ENCODE peak calls at places on chromosome 20, in six cellular contexts. Y is osteocyte, I is PC-9, W is A549, N is GM19239, K is progenitor cell of endocrine pancreas. G is an unnamed sample.

GRCh38 chr20:62603021-62603906 is 39.0 kb upstream of the SLCO4A1 start:
- DNase-seq in Y (no peak), I (peak), W (no peak), N (no peak), K (no peak), G (no peak)

GRCh38 chr20:54938707-54939106 is 463.3 kb downstream of the DOK5 start:
- DNase-seq in Y (no peak), I (no peak), W (no peak), N (no peak), K (no peak), G (no peak)

GRCh38 chr20:44704551-44704971 is 10.6 kb upstream of the CCN5 start:
- DNase-seq in Y (no peak), I (no peak), W (no peak), N (no peak), K (no peak), G (no peak)

GRCh38 chr20:51767867-51768758 is at the start of gene ATP9A:
- DNase-seq in Y (no peak), I (no peak), W (no peak), N (no peak), K (peak), G (peak)

GRCh38 chr20:63519765-63520593 is 586 bp upstream of the PPDPF start:
- DNase-seq in Y (no peak), I (peak), W (peak), N (peak), K (peak), G (peak)

GRCh38 chr20:62808211-62808865 is 3.7 kb downstream of the OGFR start:
- DNase-seq in Y (peak), I (peak), W (peak), N (peak), K (peak), G (peak)

GRCh38 chr20:13119583-13119982 is 101.5 kb upstream of the ISM1 start:
- DNase-seq in Y (no peak), I (peak), W (peak), N (peak), K (peak), G (peak)

GRCh38 chr20:37397076-37397953 is 51.4 kb downstream of the SRC start:
- DNase-seq in Y (no peak), I (no peak), W (peak), N (no peak), K (no peak), G (no peak)

GRCh38 chr20:41428285-41428684 is 61.7 kb upstream of the EMILIN3 start:
- DNase-seq in Y (no peak), I (no peak), W (peak), N (no peak), K (no peak), G (no peak)

GRCh38 chr20:6104493-6105188 is 18.2 kb downstream of the FERMT1 start:
- DNase-seq in Y (no peak), I (no peak), W (no peak), N (no peak), K (no peak), G (no peak)

GRCh38 chr20:17177341-17177740 is 49.5 kb upstream of the PCSK2 start:
- DNase-seq in Y (no peak), I (no peak), W (no peak), N (no peak), K (no peak), G (no peak)

GRCh38 chr20:17625246-17626051 is 55.6 kb downstream of the DSTN start:
- DNase-seq in Y (no peak), I (no peak), W (no peak), N (no peak), K (no peak), G (no peak)

GRCh38 chr20:25314497-25315417 is 66.9 kb downstream of the PYGB start:
- DNase-seq in Y (no peak), I (no peak), W (peak), N (no peak), K (no peak), G (no peak)

GRCh38 chr20:64049887-64050260 is 435 bp upstream of the SOX18 start:
- DNase-seq in Y (no peak), I (no peak), W (no peak), N (no peak), K (no peak), G (no peak)

GRCh38 chr20:13790708-13791107 is 5.9 kb downstream of the NDUFAF5 start:
- DNase-seq in Y (no peak), I (no peak), W (no peak), N (no peak), K (no peak), G (no peak)

GRCh38 chr20:3420211-3420707 is 12.8 kb upstream of the DNAAF9 start:
- DNase-seq in Y (no peak), I (no peak), W (peak), N (peak), K (no peak), G (no peak)

GRCh38 chr20:64143018-64143801 is 21.0 kb upstream of the MYT1 start:
- DNase-seq in Y (no peak), I (no peak), W (no peak), N (no peak), K (no peak), G (no peak)

GRCh38 chr20:60060593-60060992 is 102.4 kb downstream of the CDH26 start:
- DNase-seq in Y (no peak), I (no peak), W (no peak), N (no peak), K (no peak), G (no peak)

GRCh38 chr20:32966881-32967781 is 37.1 kb downstream of the SUN5 start:
- DNase-seq in Y (peak), I (no peak), W (no peak), N (no peak), K (no peak), G (no peak)

GRCh38 chr20:38870733-38871559 is 55.3 kb upstream of the FAM83D start:
- DNase-seq in Y (no peak), I (peak), W (peak), N (no peak), K (no peak), G (no peak)

GRCh38 chr20:17525650-17526049 is 5.5 kb downstream of the BFSP1 start:
- DNase-seq in Y (no peak), I (peak), W (peak), N (no peak), K (no peak), G (peak)

GRCh38 chr20:1979116-1979778 is 14.6 kb downstream of the PDYN start:
- DNase-seq in Y (no peak), I (no peak), W (no peak), N (no peak), K (no peak), G (no peak)

GRCh38 chr20:24977797-24978196 is 14.8 kb downstream of the APMAP start:
- DNase-seq in Y (no peak), I (no peak), W (no peak), N (no peak), K (no peak), G (no peak)

GRCh38 chr20:18805881-18806280 is 7.7 kb upstream of the SCP2D1 start:
- DNase-seq in Y (no peak), I (no peak), W (no peak), N (no peak), K (no peak), G (no peak)

GRCh38 chr20:62752671-62753501 is 43.4 kb upstream of the MRGBP start:
- DNase-seq in Y (no peak), I (no peak), W (no peak), N (no peak), K (no peak), G (no peak)

GRCh38 chr20:48422242-48422960 is 405.4 kb downstream of the PREX1 start:
- DNase-seq in Y (no peak), I (no peak), W (no peak), N (no peak), K (no peak), G (no peak)

GRCh38 chr20:33647603-33648395 is 14.3 kb upstream of the C20orf144 start:
- DNase-seq in Y (no peak), I (no peak), W (no peak), N (peak), K (no peak), G (no peak)

GRCh38 chr20:32190608-32191415 is 16.7 kb downstream of the PLAGL2 start:
- DNase-seq in Y (no peak), I (no peak), W (no peak), N (no peak), K (no peak), G (no peak)

GRCh38 chr20:10716855-10717254 is 43.1 kb upstream of the JAG1 start:
- DNase-seq in Y (no peak), I (no peak), W (peak), N (no peak), K (no peak), G (no peak)

G was measured in HuH-7.5.